ENCODE peak calls at places on chromosomes 6 and 20, in four cellular contexts. One of them, this sample, is unnamed.

GRCh38 chr6:150418825-150419594 is 50.2 kb downstream of the IYD start:
- DNase-seq in K562: peak
- DNase-seq in WTC11: peak
- DNase-seq in SK-N-SH: peak
- DNase-seq in this sample: peak

GRCh38 chr6:148807784-148808183 is 61.0 kb downstream of the UST start:
- DNase-seq in K562: no peak
- DNase-seq in SK-N-SH: no peak
- DNase-seq in WTC11: no peak
- DNase-seq in this sample: peak

GRCh38 chr6:79420054-79420453 is 117.2 kb downstream of the LCA5 start:
- DNase-seq in K562: no peak
- DNase-seq in WTC11: no peak
- DNase-seq in SK-N-SH: no peak
- DNase-seq in this sample: no peak

GRCh38 chr20:58078741-58079522 is 149.5 kb downstream of the ANKRD60 start:
- DNase-seq in K562: no peak
- DNase-seq in WTC11: no peak
- DNase-seq in SK-N-SH: no peak
- DNase-seq in this sample: no peak

GRCh38 chr20:24814556-24815195 is 134.4 kb upstream of the CST7 start:
- DNase-seq in SK-N-SH: no peak
- DNase-seq in K562: no peak
- DNase-seq in WTC11: no peak
- DNase-seq in this sample: no peak

GRCh38 chr6:152557502-152557901 is 79.7 kb downstream of the SYNE1 start:
- DNase-seq in WTC11: no peak
- DNase-seq in SK-N-SH: no peak
- DNase-seq in K562: no peak
- DNase-seq in this sample: no peak

GRCh38 chr20:40160151-40160550 is 528.9 kb downstream of the MAFB start:
- DNase-seq in SK-N-SH: peak
- DNase-seq in K562: peak
- DNase-seq in WTC11: peak
- DNase-seq in this sample: peak

GRCh38 chr6:44569931-44570385 is 182.5 kb downstream of the CDC5L start:
- DNase-seq in WTC11: no peak
- DNase-seq in SK-N-SH: no peak
- DNase-seq in K562: no peak
- DNase-seq in this sample: no peak

GRCh38 chr20:54576496-54576895 is 101.1 kb downstream of the DOK5 start:
- DNase-seq in K562: no peak
- DNase-seq in WTC11: no peak
- DNase-seq in SK-N-SH: no peak
- DNase-seq in this sample: no peak

GRCh38 chr6:72948153-72948552 is 277.1 kb downstream of the KHDC1L start:
- DNase-seq in K562: no peak
- DNase-seq in SK-N-SH: no peak
- DNase-seq in WTC11: no peak
- DNase-seq in this sample: no peak

GRCh38 chr6:136149311-136149710 is 100.8 kb downstream of the MTFR2 start:
- DNase-seq in WTC11: no peak
- DNase-seq in SK-N-SH: no peak
- DNase-seq in K562: no peak
- DNase-seq in this sample: no peak

GRCh38 chr6:146935489-146935888 is 268.7 kb upstream of the STXBP5 start:
- DNase-seq in K562: no peak
- DNase-seq in WTC11: no peak
- DNase-seq in SK-N-SH: no peak
- DNase-seq in this sample: no peak

GRCh38 chr6:107493158-107494057 is 3.5 kb downstream of the SOBP start:
- DNase-seq in SK-N-SH: no peak
- DNase-seq in K562: no peak
- DNase-seq in WTC11: no peak
- DNase-seq in this sample: peak

GRCh38 chr6:170034294-170034693 is 256.6 kb downstream of the DLL1 start:
- DNase-seq in SK-N-SH: no peak
- DNase-seq in K562: no peak
- DNase-seq in WTC11: peak
- DNase-seq in this sample: no peak

GRCh38 chr20:56249244-56249955 is 868 bp downstream of the MC3R start:
- DNase-seq in SK-N-SH: peak
- DNase-seq in WTC11: peak
- DNase-seq in K562: peak
- DNase-seq in this sample: peak

GRCh38 chr20:35904982-35905663 is 49.2 kb downstream of the SCAND1 start:
- DNase-seq in SK-N-SH: no peak
- DNase-seq in WTC11: no peak
- DNase-seq in K562: no peak
- DNase-seq in this sample: no peak

GRCh38 chr6:21586760-21587181 is 6.8 kb upstream of the SOX4 start:
- DNase-seq in K562: no peak
- DNase-seq in WTC11: no peak
- DNase-seq in SK-N-SH: no peak
- DNase-seq in this sample: no peak

GRCh38 chr6:24313133-24313476 is 44.8 kb downstream of the DCDC2 start:
- DNase-seq in SK-N-SH: no peak
- DNase-seq in K562: no peak
- DNase-seq in WTC11: no peak
- DNase-seq in this sample: no peak

GRCh38 chr20:62323980-62324906 is 21.4 kb downstream of the ADRM1 start:
- DNase-seq in K562: no peak
- DNase-seq in SK-N-SH: no peak
- DNase-seq in WTC11: no peak
- DNase-seq in this sample: no peak

GRCh38 chr6:23704655-23705054 is 421.4 kb upstream of the NRSN1 start:
- DNase-seq in SK-N-SH: no peak
- DNase-seq in K562: no peak
- DNase-seq in WTC11: no peak
- DNase-seq in this sample: no peak

GRCh38 chr6:3766219-3766618 is 14.7 kb upstream of the PXDC1 start:
- DNase-seq in WTC11: no peak
- DNase-seq in K562: no peak
- DNase-seq in SK-N-SH: peak
- DNase-seq in this sample: no peak

GRCh38 chr6:15953152-15953880 is 175.6 kb upstream of the MYLIP start:
- DNase-seq in WTC11: no peak
- DNase-seq in SK-N-SH: no peak
- DNase-seq in K562: no peak
- DNase-seq in this sample: no peak

GRCh38 chr6:88455317-88455716 is 289.2 kb upstream of the CNR1 start:
- DNase-seq in SK-N-SH: no peak
- DNase-seq in K562: no peak
- DNase-seq in WTC11: no peak
- DNase-seq in this sample: no peak

GRCh38 chr6:109130065-109130464 is 34.8 kb downstream of the CEP57L1 start:
- DNase-seq in K562: no peak
- DNase-seq in WTC11: no peak
- DNase-seq in SK-N-SH: no peak
- DNase-seq in this sample: no peak

GRCh38 chr20:14643146-14643545 is 305.7 kb upstream of the FLRT3 start:
- DNase-seq in SK-N-SH: no peak
- DNase-seq in K562: no peak
- DNase-seq in WTC11: no peak
- DNase-seq in this sample: no peak

GRCh38 chr20:35196313-35196712 is 24.4 kb downstream of the PROCR start:
- DNase-seq in K562: no peak
- DNase-seq in SK-N-SH: no peak
- DNase-seq in WTC11: no peak
- DNase-seq in this sample: no peak

GRCh38 chr6:33599413-33599911 is 19.4 kb upstream of the BAK1 start:
- DNase-seq in K562: no peak
- DNase-seq in SK-N-SH: no peak
- DNase-seq in WTC11: no peak
- DNase-seq in this sample: no peak

DNA sequence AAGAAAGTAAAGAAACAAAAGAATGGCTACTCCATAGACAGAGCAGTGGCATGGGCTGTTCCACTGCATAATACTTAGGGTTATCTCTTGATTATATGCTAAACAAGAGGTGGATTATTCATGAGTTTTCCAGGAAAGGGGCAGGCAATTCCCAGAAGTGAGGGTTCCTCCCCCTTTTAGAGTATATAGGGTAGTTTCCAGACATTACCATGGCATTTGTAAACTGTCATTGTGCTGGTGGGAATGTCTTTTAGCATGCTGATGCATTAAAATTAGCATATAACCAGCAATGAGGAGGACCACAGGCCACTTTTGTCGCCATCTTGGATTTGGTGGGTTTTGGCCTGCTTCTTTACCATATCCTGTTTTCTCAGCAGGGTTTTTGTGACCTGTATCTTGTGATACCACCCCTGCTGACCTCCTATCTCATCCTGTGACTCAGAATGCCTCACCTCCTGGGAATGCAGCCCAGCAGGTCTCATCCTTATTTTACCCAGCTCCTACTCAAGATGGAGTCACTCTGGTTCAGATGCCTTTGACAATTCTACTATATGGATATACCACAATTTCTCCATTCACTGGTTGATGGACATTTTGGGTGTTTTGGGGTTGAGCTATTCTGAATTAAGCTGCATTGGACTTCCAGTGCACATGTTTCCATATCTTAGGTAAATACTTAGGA is 280.6 kb downstream of the FARS2 start:
- DNase-seq in SK-N-SH: no peak
- DNase-seq in K562: peak
- DNase-seq in WTC11: peak
- DNase-seq in this sample: no peak
- TF ChIP-seq MAX in SK-N-SH: no peak
- TF ChIP-seq MAX in K562: no peak
- TF ChIP-seq MAX in WTC11: no peak
- TF ChIP-seq MAX in this sample: no peak

GRCh38 chr6:53302678-53303360 is 45.9 kb downstream of the ELOVL5 start:
- DNase-seq in K562: no peak
- DNase-seq in SK-N-SH: no peak
- DNase-seq in WTC11: no peak
- DNase-seq in this sample: peak
- TF ChIP-seq FOXJ3 in K562: no peak
- TF ChIP-seq FOXJ3 in SK-N-SH: no peak
- TF ChIP-seq FOXJ3 in WTC11: no peak
- TF ChIP-seq FOXJ3 in this sample: no peak

GRCh38 chr6:7073082-7073783 is 34.5 kb upstream of the RREB1 start:
- DNase-seq in WTC11: no peak
- DNase-seq in K562: no peak
- DNase-seq in SK-N-SH: no peak
- DNase-seq in this sample: no peak
- TF ChIP-seq MAX in WTC11: no peak
- TF ChIP-seq MAX in K562: no peak
- TF ChIP-seq MAX in SK-N-SH: no peak
- TF ChIP-seq MAX in this sample: no peak

GRCh38 chr6:119604124-119604523 is 254.6 kb upstream of the MAN1A1 start:
- DNase-seq in WTC11: no peak
- DNase-seq in SK-N-SH: no peak
- DNase-seq in K562: no peak
- DNase-seq in this sample: no peak

GRCh38 chr6:119598883-119599282 is 249.3 kb upstream of the MAN1A1 start:
- DNase-seq in SK-N-SH: no peak
- DNase-seq in K562: no peak
- DNase-seq in WTC11: no peak
- DNase-seq in this sample: no peak

GRCh38 chr6:119603501-119603900 is 253.9 kb upstream of the MAN1A1 start:
- DNase-seq in WTC11: no peak
- DNase-seq in SK-N-SH: no peak
- DNase-seq in K562: no peak
- DNase-seq in this sample: no peak

DNA sequence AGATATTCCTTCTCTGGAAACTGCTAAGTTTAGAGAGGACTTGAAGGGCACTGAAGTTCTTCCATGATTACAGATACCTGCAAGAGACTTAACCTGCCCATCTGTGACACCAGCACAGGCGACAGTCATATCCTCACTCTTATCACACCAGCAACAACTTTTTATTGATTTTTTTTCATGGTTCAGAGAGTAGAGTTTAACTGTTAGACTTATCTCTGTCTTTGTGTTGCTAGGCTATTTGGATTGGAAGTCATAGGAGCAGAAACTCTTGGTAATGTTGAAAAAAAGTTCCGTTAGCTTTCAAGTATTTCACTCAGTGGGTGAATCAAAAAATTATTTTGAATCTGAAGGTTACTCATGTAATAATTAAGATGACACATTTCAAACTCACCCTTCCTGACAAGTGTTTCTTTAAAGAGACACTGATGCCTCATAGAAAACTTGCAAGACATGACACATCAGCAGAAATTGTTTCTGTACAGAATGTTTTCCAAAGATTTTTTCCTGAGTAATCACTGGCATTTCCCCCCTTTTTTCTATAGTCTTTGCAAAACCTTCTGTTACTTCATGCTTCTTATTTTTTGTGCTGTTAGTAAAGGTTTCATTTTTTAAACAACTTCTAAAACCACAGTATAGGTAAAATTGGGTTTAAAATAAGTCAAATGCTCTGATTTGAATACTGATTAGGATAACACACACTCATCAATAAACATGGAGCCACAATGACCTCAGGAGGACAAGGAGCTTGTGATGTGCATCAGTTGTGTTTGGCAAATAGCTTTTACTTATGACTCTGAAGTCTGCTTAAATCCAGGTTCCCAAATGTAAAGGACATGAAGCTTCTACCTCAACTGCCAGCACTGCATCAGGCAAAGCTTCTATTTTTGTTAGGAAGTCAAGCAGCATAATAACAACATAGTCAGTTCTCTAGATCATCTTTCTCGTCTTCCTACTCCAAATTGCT is 252.9 kb upstream of the MAN1A1 start:
- DNase-seq in K562: no peak
- DNase-seq in WTC11: no peak
- DNase-seq in SK-N-SH: no peak
- DNase-seq in this sample: no peak
- TF ChIP-seq FOXJ3 in K562: no peak
- TF ChIP-seq FOXJ3 in WTC11: no peak
- TF ChIP-seq FOXJ3 in SK-N-SH: no peak
- TF ChIP-seq FOXJ3 in this sample: no peak

GRCh38 chr20:22684072-22684762 is 99.8 kb upstream of the FOXA2 start:
- DNase-seq in SK-N-SH: peak
- DNase-seq in K562: peak
- DNase-seq in WTC11: peak
- DNase-seq in this sample: peak
- TF ChIP-seq MAX in SK-N-SH: no peak
- TF ChIP-seq MAX in K562: no peak
- TF ChIP-seq MAX in WTC11: no peak
- TF ChIP-seq MAX in this sample: no peak

GRCh38 chr6:133132092-133132491 is 109.1 kb upstream of the EYA4 start:
- DNase-seq in K562: no peak
- DNase-seq in WTC11: no peak
- DNase-seq in SK-N-SH: peak
- DNase-seq in this sample: no peak

GRCh38 chr6:133131621-133132020 is 109.5 kb upstream of the EYA4 start:
- DNase-seq in WTC11: no peak
- DNase-seq in K562: no peak
- DNase-seq in SK-N-SH: peak
- DNase-seq in this sample: no peak

GRCh38 chr6:133132583-133132982 is 108.6 kb upstream of the EYA4 start:
- DNase-seq in SK-N-SH: peak
- DNase-seq in K562: no peak
- DNase-seq in WTC11: no peak
- DNase-seq in this sample: no peak

GRCh38 chr6:133129556-133129955 is 111.6 kb upstream of the EYA4 start:
- DNase-seq in K562: no peak
- DNase-seq in SK-N-SH: no peak
- DNase-seq in WTC11: no peak
- DNase-seq in this sample: no peak

GRCh38 chr6:133130863-133131262 is 110.3 kb upstream of the EYA4 start:
- DNase-seq in WTC11: no peak
- DNase-seq in K562: no peak
- DNase-seq in SK-N-SH: no peak
- DNase-seq in this sample: peak
- TF ChIP-seq FOXJ3 in WTC11: no peak
- TF ChIP-seq FOXJ3 in K562: no peak
- TF ChIP-seq FOXJ3 in SK-N-SH: no peak
- TF ChIP-seq FOXJ3 in this sample: no peak